ENCODE peak calls at places on chromosome 9, in five cellular contexts. B is CD4-positive, alpha-beta memory T cell; Y is heart right ventricle; S is A549; F is right lobe of liver. E is an unnamed sample. For H3K4me1 and H3K9me3, the result is how much of the 10 kb centered on the place peaks cover.

GRCh38 chr9:76996700-76997099 is 22.8 kb upstream of the FOXB2 start:
- DNase-seq in B (no peak), Y (peak), S (no peak), F (no peak), E (no peak)

GRCh38 chr9:6711403-6711802 is 46.4 kb upstream of the KDM4C start:
- DNase-seq in B (no peak), Y (no peak), S (no peak), F (no peak), E (no peak)

GRCh38 chr9:114981095-114981494 is 50.7 kb upstream of the TNFSF8 start:
- DNase-seq in B (no peak), Y (no peak), S (no peak), F (no peak), E (no peak)

GRCh38 chr9:95131023-95131943 is 186.2 kb downstream of the FANCC start:
- DNase-seq in B (peak), Y (peak), S (peak), F (no peak), E (no peak)

GRCh38 chr9:78296208-78296892 is 575 bp upstream of the PSAT1 start:
- DNase-seq in B (no peak), Y (peak), S (peak), F (peak), E (peak)

GRCh38 chr9:130467371-130467770 is 22.6 kb downstream of the ASS1 start:
- DNase-seq in B (no peak), Y (no peak), S (no peak), F (no peak), E (no peak)

GRCh38 chr9:114012126-114012525 is 66.0 kb downstream of the AMBP start:
- DNase-seq in B (no peak), Y (peak), S (no peak), F (no peak), E (no peak)

GRCh38 chr9:79013715-79014610 is 557.8 kb upstream of the TLE4 start:
- DNase-seq in B (no peak), Y (no peak), S (no peak), F (no peak), E (no peak)

GRCh38 chr9:134192951-134193731 is 28.8 kb upstream of the RNU6ATAC start:
- DNase-seq in B (no peak), Y (no peak), S (no peak), F (peak), E (no peak)

GRCh38 chr9:33192493-33193245 is 25.5 kb upstream of the B4GALT1 start:
- DNase-seq in B (no peak), Y (no peak), S (no peak), F (no peak), E (no peak)

GRCh38 chr9:114894206-114894605 is 36.2 kb downstream of the TNFSF8 start:
- DNase-seq in B (no peak), Y (no peak), S (no peak), F (no peak), E (no peak)

GRCh38 chr9:10045598-10045997 is 567.2 kb downstream of the PTPRD start:
- DNase-seq in B (no peak), Y (no peak), S (no peak), F (no peak), E (no peak)

GRCh38 chr9:112867275-112867991 is 23.2 kb downstream of the SLC46A2 start:
- DNase-seq in B (no peak), Y (no peak), S (peak), F (no peak), E (no peak)

GRCh38 chr9:100427366-100428263 is 672 bp downstream of the MSANTD3 start:
- DNase-seq in B (no peak), Y (peak), S (peak), F (peak), E (peak)

GRCh38 chr9:129930743-129931142 is 95.5 kb downstream of the USP20 start:
- DNase-seq in B (peak), Y (no peak), S (no peak), F (no peak), E (peak)

GRCh38 chr9:105127863-105128220 is 116.6 kb upstream of the SLC44A1 start:
- DNase-seq in B (peak), Y (no peak), S (no peak), F (no peak), E (peak)

GRCh38 chr9:25716220-25716872 is 38.1 kb upstream of the TUSC1 start:
- DNase-seq in B (no peak), Y (peak), S (peak), F (no peak), E (no peak)

GRCh38 chr9:114112778-114113585 is 13.9 kb upstream of the KIF12 start:
- DNase-seq in B (no peak), Y (peak), S (no peak), F (peak), E (no peak)

GRCh38 chr9:98501776-98502175 is 207.0 kb downstream of the GABBR2 start:
- DNase-seq in B (no peak), Y (no peak), S (no peak), F (no peak), E (no peak)

GRCh38 chr9:112884086-112884485 is 6.6 kb downstream of the SLC46A2 start:
- DNase-seq in B (no peak), Y (no peak), S (no peak), F (no peak), E (no peak)

GRCh38 chr9:93309889-93310425 is 126.0 kb downstream of the WNK2 start:
- DNase-seq in B (no peak), Y (no peak), S (no peak), F (no peak), E (no peak)

GRCh38 chr9:79489241-79490000 is 82.3 kb upstream of the TLE4 start:
- DNase-seq in B (no peak), Y (no peak), S (peak), F (no peak), E (no peak)

GRCh38 chr9:74872619-74873233 is 15.0 kb downstream of the TRPM6 start:
- DNase-seq in B (no peak), Y (no peak), S (no peak), F (no peak), E (no peak)

GRCh38 chr9:18989865-18990264 is 43.1 kb downstream of the SAXO1 start:
- DNase-seq in B (no peak), Y (no peak), S (no peak), F (no peak), E (no peak)

GRCh38 chr9:100474950-100475276 is 2.0 kb downstream of the TMEFF1 start:
- DNase-seq in B (no peak), Y (no peak), S (no peak), F (no peak), E (no peak)

GRCh38 chr9:116558035-116558434 is 129.1 kb upstream of the TRIM32 start:
- DNase-seq in B (no peak), Y (no peak), S (no peak), F (no peak), E (no peak)

GRCh38 chr9:92986175-92987110 is 39.1 kb downstream of the FGD3 start:
- DNase-seq in B (peak), Y (no peak), S (no peak), F (no peak), E (peak)

GRCh38 chr9:95722141-95722540 is 153.3 kb upstream of the ERCC6L2 start:
- DNase-seq in B (no peak), Y (no peak), S (no peak), F (no peak), E (no peak)

GRCh38 chr9:79201641-79202040 is 370.1 kb upstream of the TLE4 start:
- DNase-seq in B (no peak), Y (no peak), S (no peak), F (no peak), E (no peak)

GRCh38 chr9:121914604-121915303 is 178.4 kb downstream of the TTLL11 start:
- DNase-seq in B (no peak), Y (no peak), S (no peak), F (no peak), E (no peak)

GRCh38 chr9:115923903-115924668 is 229.5 kb upstream of the PAPPA start:
- DNase-seq in B (no peak), Y (peak), S (peak), F (peak), E (no peak)

GRCh38 chr9:73179594-73179993 is 27.9 kb downstream of the ANXA1 start:
- DNase-seq in B (no peak), Y (no peak), S (no peak), F (no peak), E (no peak)

GRCh38 chr9:129841071-129841470 is 5.8 kb downstream of the USP20 start:
- DNase-seq in B (no peak), Y (no peak), S (no peak), F (no peak), E (no peak)

GRCh38 chr9:136723989-136724388 is 11.6 kb downstream of the DIPK1B start:
- DNase-seq in B (no peak), Y (no peak), S (no peak), F (no peak), E (no peak)
- H3K4me1 ChIP-seq in B (under half), Y (under half), S (half or more), F (under half), E (under half)

GRCh38 chr9:14992516-14992915 is 82.3 kb upstream of the FREM1 start:
- DNase-seq in B (no peak), Y (no peak), S (no peak), F (no peak), E (no peak)

GRCh38 chr9:14993061-14993800 is 83.0 kb upstream of the FREM1 start:
- DNase-seq in B (peak), Y (peak), S (peak), F (peak), E (peak)

GRCh38 chr9:14994738-14995137 is 84.5 kb upstream of the FREM1 start:
- DNase-seq in B (no peak), Y (no peak), S (no peak), F (no peak), E (no peak)

GRCh38 chr9:14992025-14992424 is 81.8 kb upstream of the FREM1 start:
- DNase-seq in B (peak), Y (no peak), S (no peak), F (no peak), E (peak)

DNA sequence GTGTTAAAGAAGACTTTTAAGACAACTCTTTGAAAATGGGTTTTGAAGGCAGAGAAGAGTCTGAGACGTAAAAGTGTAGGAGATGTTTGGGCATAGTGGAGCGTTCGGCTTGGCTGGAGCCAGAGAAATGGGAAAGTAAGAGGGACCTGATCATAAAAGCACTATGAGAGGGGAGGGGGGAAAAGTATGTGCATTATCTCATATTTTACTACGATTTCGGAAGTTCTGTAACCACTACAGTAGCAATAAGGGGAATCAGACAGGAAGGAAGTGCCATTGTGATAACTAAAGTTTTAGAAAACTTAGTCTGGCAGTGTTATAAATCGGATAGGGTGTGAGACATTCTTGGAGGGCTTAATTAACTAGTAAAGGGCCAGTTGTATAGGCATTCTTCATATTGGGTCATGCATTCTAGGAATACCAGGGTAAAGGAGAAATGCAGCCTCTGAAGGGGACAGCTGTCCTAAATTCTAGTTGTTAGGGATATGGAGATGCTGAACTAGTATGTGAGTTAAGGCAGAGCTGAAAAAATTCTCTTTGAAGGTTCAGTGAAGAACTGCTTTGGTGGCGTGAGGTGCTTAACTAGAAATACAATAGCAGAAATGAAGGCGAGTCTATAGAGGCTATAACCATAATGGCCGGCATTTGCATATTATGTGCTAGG is 83.8 kb upstream of the FREM1 start:
- DNase-seq in B (peak), Y (no peak), S (no peak), F (no peak), E (peak)
- H3K4me3 ChIP-seq in B (peak), Y (peak), S (peak), F (peak), E (peak)

GRCh38 chr9:1429328-1429727 is 379.2 kb downstream of the DMRT2 start:
- DNase-seq in B (no peak), Y (no peak), S (peak), F (peak), E (peak)

DNA sequence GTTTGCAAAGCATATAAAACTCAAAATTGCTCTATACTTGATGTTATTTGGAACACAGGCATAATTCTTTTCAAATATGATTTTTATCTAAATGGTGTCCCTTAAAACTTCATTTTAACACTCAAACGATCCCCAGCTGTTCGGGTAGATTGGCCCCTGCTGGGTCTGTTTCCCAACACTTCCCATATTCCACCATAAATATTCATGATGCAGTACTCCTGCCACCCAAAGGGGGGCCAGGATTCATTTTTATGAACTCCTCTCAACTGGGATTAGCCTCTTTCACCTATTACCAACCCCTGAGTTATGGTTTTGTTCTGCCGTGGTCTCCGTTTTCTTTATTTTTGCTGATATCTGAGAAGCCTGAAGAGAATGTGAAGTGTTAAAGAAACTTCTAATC is 383.9 kb downstream of the DMRT2 start:
- DNase-seq in B (no peak), Y (no peak), S (peak), F (no peak), E (no peak)
- H3K9me3 ChIP-seq in B (under half), Y (under half), S (under half), F (under half), E (under half)

GRCh38 chr9:97372580-97372979 is 39.3 kb upstream of the TDRD7 start:
- DNase-seq in B (no peak), Y (no peak), S (no peak), F (no peak), E (no peak)

GRCh38 chr9:97373311-97373710 is 38.6 kb upstream of the TDRD7 start:
- DNase-seq in B (no peak), Y (no peak), S (no peak), F (no peak), E (no peak)

GRCh38 chr9:97368964-97369363 is 42.9 kb upstream of the TDRD7 start:
- DNase-seq in B (no peak), Y (no peak), S (no peak), F (no peak), E (no peak)

GRCh38 chr9:97376902-97377301 is 35.0 kb upstream of the TDRD7 start:
- DNase-seq in B (no peak), Y (no peak), S (no peak), F (no peak), E (no peak)

GRCh38 chr9:97374811-97375210 is 37.1 kb upstream of the TDRD7 start:
- DNase-seq in B (no peak), Y (no peak), S (no peak), F (no peak), E (no peak)
- H3K4me1 ChIP-seq in B (under half), Y (under half), S (under half), F (under half), E (under half)

GRCh38 chr9:4792572-4793411 is at the start of gene RCL1:
- DNase-seq in B (peak), Y (peak), S (peak), F (peak), E (peak)
- H3K4me3 ChIP-seq in B (peak), Y (peak), S (peak), F (peak), E (peak)

GRCh38 chr9:80518441-80518840 is 946.7 kb downstream of the TLE4 start:
- DNase-seq in B (no peak), Y (no peak), S (no peak), F (no peak), E (no peak)

GRCh38 chr9:80516678-80517077 is 944.9 kb downstream of the TLE4 start:
- DNase-seq in B (no peak), Y (no peak), S (no peak), F (no peak), E (no peak)

DNA sequence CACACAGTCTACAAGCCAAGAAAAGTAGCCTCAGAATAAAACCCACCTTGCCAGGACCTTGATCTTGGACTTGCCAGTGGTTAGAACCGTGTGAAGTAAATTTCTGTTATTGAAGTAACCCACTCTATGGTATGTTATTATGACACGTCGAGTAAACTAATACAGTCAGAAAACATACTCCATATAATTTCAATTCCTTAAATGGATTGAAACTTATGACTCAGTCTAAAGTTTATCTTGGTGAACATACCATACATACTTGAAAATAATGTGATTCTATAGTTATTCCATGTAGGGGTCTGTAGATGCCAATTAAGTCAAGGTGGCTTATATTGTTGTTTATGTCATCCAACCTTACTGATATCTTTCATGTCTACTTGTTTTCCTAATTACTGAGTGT is 950.7 kb downstream of the TLE4 start:
- DNase-seq in B (no peak), Y (no peak), S (no peak), F (no peak), E (no peak)
- H3K9me3 ChIP-seq in B (under half), Y (under half), S (under half), F (under half), E (under half)

GRCh38 chr9:132036521-132036920 is 43.1 kb downstream of the MED27 start:
- DNase-seq in B (no peak), Y (no peak), S (no peak), F (no peak), E (no peak)

GRCh38 chr9:132041825-132042224 is 37.8 kb downstream of the MED27 start:
- DNase-seq in B (no peak), Y (no peak), S (no peak), F (no peak), E (no peak)

GRCh38 chr9:132037470-132037869 is 42.2 kb downstream of the MED27 start:
- DNase-seq in B (no peak), Y (no peak), S (no peak), F (no peak), E (no peak)

GRCh38 chr9:132040808-132041207 is 38.9 kb downstream of the MED27 start:
- DNase-seq in B (no peak), Y (no peak), S (no peak), F (no peak), E (no peak)

GRCh38 chr9:132039284-132039683 is 40.4 kb downstream of the MED27 start:
- DNase-seq in B (no peak), Y (no peak), S (no peak), F (no peak), E (no peak)
- H3K4me1 ChIP-seq in B (under half), Y (under half), S (under half), F (under half), E (under half)

DNA sequence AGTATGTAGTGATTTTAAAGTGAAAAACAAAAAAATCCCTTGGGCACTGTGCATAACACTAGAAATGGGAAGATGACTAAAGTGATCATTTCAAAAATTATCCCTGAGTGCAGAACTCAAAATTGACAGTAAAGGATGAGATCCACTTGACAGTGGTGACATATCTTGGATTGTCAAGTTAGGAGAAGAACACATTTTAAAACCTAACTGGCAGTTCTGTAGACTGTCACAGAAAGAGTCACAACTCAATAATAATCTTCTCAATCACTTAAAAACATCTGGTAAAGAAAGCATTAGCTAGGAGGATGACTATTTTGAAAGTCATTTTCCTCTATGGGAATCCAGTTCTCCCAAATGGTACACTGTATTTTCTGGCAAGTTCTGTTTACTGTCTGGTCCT is 127.1 kb downstream of the PIP5K1B start:
- DNase-seq in B (no peak), Y (no peak), S (no peak), F (no peak), E (no peak)
- H3K4me3 ChIP-seq in B (no peak), Y (no peak), S (no peak), F (no peak), E (no peak)

GRCh38 chr9:138122201-138122600 is 244.6 kb downstream of the CACNA1B start:
- DNase-seq in B (no peak), Y (no peak), S (no peak), F (no peak), E (no peak)

GRCh38 chr9:138122676-138123075 is 245.1 kb downstream of the CACNA1B start:
- DNase-seq in B (no peak), Y (no peak), S (no peak), F (no peak), E (no peak)

GRCh38 chr9:138120511-138121437 is 243.2 kb downstream of the CACNA1B start:
- DNase-seq in B (no peak), Y (no peak), S (no peak), F (no peak), E (no peak)

GRCh38 chr9:138120072-138120471 is 242.5 kb downstream of the CACNA1B start:
- DNase-seq in B (no peak), Y (no peak), S (no peak), F (no peak), E (no peak)

DNA sequence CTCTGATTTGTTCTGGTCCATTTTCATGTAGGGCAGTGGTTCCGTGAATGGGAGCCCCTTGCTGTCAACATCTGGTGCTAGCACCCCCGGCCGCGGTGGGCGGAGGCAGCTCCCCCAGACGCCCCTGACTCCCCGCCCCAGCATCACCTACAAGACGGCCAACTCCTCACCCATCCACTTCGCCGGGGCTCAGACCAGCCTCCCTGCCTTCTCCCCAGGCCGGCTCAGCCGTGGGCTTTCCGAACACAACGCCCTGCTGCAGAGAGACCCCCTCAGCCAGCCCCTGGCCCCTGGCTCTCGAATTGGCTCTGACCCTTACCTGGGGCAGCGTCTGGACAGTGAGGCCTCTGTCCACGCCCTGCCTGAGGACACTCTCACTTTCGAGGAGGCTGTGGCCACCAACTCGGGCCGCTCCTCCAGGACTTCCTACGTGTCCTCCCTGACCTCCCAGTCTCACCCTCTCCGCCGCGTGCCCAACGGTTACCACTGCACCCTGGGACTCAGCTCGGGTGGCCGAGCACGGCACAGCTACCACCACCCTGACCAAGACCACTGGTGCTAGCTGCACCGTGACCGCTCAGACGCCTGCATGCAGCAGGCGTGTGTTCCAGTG is 244.0 kb downstream of the CACNA1B start:
- DNase-seq in B (no peak), Y (no peak), S (no peak), F (no peak), E (no peak)
- H3K9me3 ChIP-seq in B (under half), Y (under half), S (under half), F (under half), E (under half)

E was measured in CD4-positive, CD25-positive, alpha-beta regulatory T cell.